ENCODE peak calls at places on chromosomes 4 and X, in nine cellular contexts. N is breast epithelium, U is lower leg skin, L is KBM-7, W is amygdala, Z is DMS153, I is ureter, M is cardiac septum, O is sciatic nerve. D is an unnamed sample.

GRCh38 chr4:97013309-97014106 is 1129.8 kb downstream of the STPG2 start:
- DNase-seq in N (no peak), I (no peak), W (no peak), M (no peak), U (no peak), O (no peak), L (no peak), Z (no peak), D (no peak)

GRCh38 chrX:10111364-10112148 is 45.2 kb upstream of the CLCN4 start:
- DNase-seq in W (no peak), I (no peak), M (no peak), O (no peak), Z (no peak), L (peak; percentile 96), N (no peak), U (no peak), D (no peak)

GRCh38 chrX:156004256-156004655 is 6.8 kb downstream of the IL9R start:
- DNase-seq in U (peak; percentile 72), I (no peak), O (no peak), Z (no peak), L (no peak), M (no peak), N (no peak), W (no peak), D (no peak)

GRCh38 chr4:61431131-61431530 is 231.0 kb downstream of the ADGRL3 start:
- DNase-seq in W (no peak), Z (no peak), N (no peak), L (no peak), I (no peak), O (no peak), M (no peak), U (no peak), D (no peak)

GRCh38 chrX:30183554-30183953 is 31.8 kb upstream of the MAGEB2 start:
- DNase-seq in N (no peak), I (no peak), M (no peak), O (no peak), U (no peak), Z (no peak), L (no peak), W (no peak), D (no peak)

GRCh38 chr4:38366451-38366850 is 297.5 kb upstream of the KLF3 start:
- DNase-seq in M (no peak), N (no peak), Z (no peak), U (no peak), L (no peak), O (peak; percentile 64), W (no peak), I (peak; percentile 65), D (peak; percentile 51)

GRCh38 chr4:3517731-3518510 is 14.3 kb downstream of the LRPAP1 start:
- DNase-seq in O (no peak), M (no peak), W (no peak), U (peak; percentile 80), N (no peak), I (no peak), Z (no peak), L (no peak), D (no peak)

GRCh38 chrX:572490-573124 is 58.0 kb upstream of the SHOX start:
- DNase-seq in U (no peak), O (no peak), N (no peak), Z (no peak), W (no peak), I (no peak), L (peak; percentile 75), M (no peak), D (peak; percentile 43)

GRCh38 chrX:44432641-44433040 is 89.2 kb upstream of the EFHC2 start:
- DNase-seq in M (no peak), N (no peak), O (no peak), Z (no peak), L (no peak), U (no peak), W (no peak), I (no peak), D (peak; percentile 47)

GRCh38 chr4:155600246-155600645 is 66.4 kb upstream of the GUCY1A1 start:
- DNase-seq in U (no peak), I (no peak), N (no peak), L (no peak), M (no peak), W (no peak), O (no peak), Z (no peak), D (no peak)

GRCh38 chr4:7513731-7514130 is 79.0 kb upstream of the PSAPL1 start:
- DNase-seq in Z (no peak), I (no peak), N (no peak), U (no peak), O (no peak), L (no peak), W (no peak), M (no peak), D (no peak)

GRCh38 chr4:100430441-100430840 is 87.4 kb downstream of the EMCN start:
- DNase-seq in N (no peak), I (no peak), U (no peak), Z (no peak), W (no peak), O (no peak), M (no peak), L (peak; percentile 11), D (no peak)

GRCh38 chr4:58303456-58303855 is 1193.3 kb upstream of the IGFBP7 start:
- DNase-seq in Z (no peak), O (no peak), M (no peak), W (no peak), U (no peak), I (no peak), L (no peak), N (no peak), D (no peak)

GRCh38 chr4:2937146-2937857 is 25.9 kb downstream of the NOP14 start:
- DNase-seq in O (peak; percentile 51), N (peak; percentile 90), W (no peak), U (peak; percentile 91), Z (peak; percentile 56), I (peak; percentile 88), M (peak; percentile 41), L (no peak), D (no peak)

GRCh38 chrX:150841466-150842197 is 56.8 kb downstream of the CD99L2 start:
- DNase-seq in N (no peak), W (no peak), M (no peak), L (no peak), I (no peak), Z (no peak), U (no peak), O (no peak), D (no peak)

GRCh38 chr4:39205000-39205399 is 22.7 kb downstream of the WDR19 start:
- DNase-seq in O (no peak), I (no peak), L (no peak), N (no peak), U (no peak), M (no peak), W (no peak), Z (no peak), D (no peak)

GRCh38 chr4:172808196-172808595 is 360.4 kb upstream of the GALNT7 start:
- DNase-seq in M (no peak), U (no peak), I (no peak), Z (no peak), O (no peak), W (no peak), N (no peak), L (no peak), D (no peak)

GRCh38 chrX:56564182-56564885 is 907 bp downstream of the UBQLN2 start:
- DNase-seq in I (no peak), Z (no peak), N (no peak), M (no peak), U (no peak), W (peak; percentile 25), O (no peak), L (peak; percentile 37), D (peak; percentile 58)

GRCh38 chr4:151045907-151046306 is 30.8 kb upstream of the LRBA start:
- DNase-seq in O (no peak), N (no peak), Z (peak; percentile 59), M (no peak), W (no peak), I (no peak), L (peak; percentile 15), U (peak; percentile 8), D (peak; percentile 73)

GRCh38 chrX:154734101-154734781 is 16.6 kb downstream of the GAB3 start:
- DNase-seq in L (peak; percentile 85), W (peak; percentile 33), U (no peak), N (peak; percentile 40), I (no peak), Z (no peak), M (no peak), O (no peak), D (no peak)